ENCODE peak calls at places on chromosomes 6 and 20, in five cellular contexts. One of them, this sample, is unnamed.

GRCh38 chr6:15266423-15266996 is 20.6 kb downstream of the JARID2 start:
- DNase-seq in epithelial cell of esophagus: no peak
- DNase-seq in amniotic stem cell: no peak
- DNase-seq in breast epithelium: no peak
- DNase-seq in HCT116: no peak
- DNase-seq in this sample: no peak

GRCh38 chr6:35601331-35602132 is 87.2 kb downstream of the FKBP5 start:
- DNase-seq in amniotic stem cell: no peak
- DNase-seq in epithelial cell of esophagus: peak
- DNase-seq in HCT116: peak
- DNase-seq in breast epithelium: no peak
- DNase-seq in this sample: peak

GRCh38 chr6:40695114-40695513 is 108.0 kb upstream of the LRFN2 start:
- DNase-seq in amniotic stem cell: no peak
- DNase-seq in breast epithelium: no peak
- DNase-seq in HCT116: no peak
- DNase-seq in epithelial cell of esophagus: no peak
- DNase-seq in this sample: no peak

GRCh38 chr6:31114540-31114876 is at the start of gene PSORS1C1:
- DNase-seq in epithelial cell of esophagus: peak
- DNase-seq in amniotic stem cell: peak
- DNase-seq in HCT116: peak
- DNase-seq in breast epithelium: peak
- DNase-seq in this sample: no peak

GRCh38 chr20:53825282-53825681 is 231.6 kb upstream of the ZNF217 start:
- DNase-seq in breast epithelium: no peak
- DNase-seq in amniotic stem cell: no peak
- DNase-seq in epithelial cell of esophagus: no peak
- DNase-seq in HCT116: no peak
- DNase-seq in this sample: no peak

GRCh38 chr6:169005141-169005540 is 248.5 kb downstream of the THBS2 start:
- DNase-seq in amniotic stem cell: no peak
- DNase-seq in epithelial cell of esophagus: no peak
- DNase-seq in breast epithelium: no peak
- DNase-seq in HCT116: no peak
- DNase-seq in this sample: no peak

GRCh38 chr6:41723178-41723935 is 12.1 kb downstream of the TFEB start:
- DNase-seq in amniotic stem cell: peak
- DNase-seq in HCT116: no peak
- DNase-seq in epithelial cell of esophagus: peak
- DNase-seq in breast epithelium: no peak
- DNase-seq in this sample: no peak

GRCh38 chr20:44962483-44962882 is 2.3 kb upstream of the TOMM34 start:
- DNase-seq in epithelial cell of esophagus: peak
- DNase-seq in amniotic stem cell: no peak
- DNase-seq in breast epithelium: no peak
- DNase-seq in HCT116: no peak
- DNase-seq in this sample: no peak

GRCh38 chr6:128271527-128271926 is 248.9 kb downstream of the PTPRK start:
- DNase-seq in breast epithelium: no peak
- DNase-seq in epithelial cell of esophagus: no peak
- DNase-seq in amniotic stem cell: no peak
- DNase-seq in HCT116: no peak
- DNase-seq in this sample: no peak

GRCh38 chr6:37218061-37218460 is 39.5 kb upstream of the TBC1D22B start:
- DNase-seq in breast epithelium: no peak
- DNase-seq in amniotic stem cell: no peak
- DNase-seq in epithelial cell of esophagus: no peak
- DNase-seq in HCT116: no peak
- DNase-seq in this sample: no peak

GRCh38 chr20:19486448-19486847 is 271.6 kb upstream of the RIN2 start:
- DNase-seq in HCT116: no peak
- DNase-seq in breast epithelium: no peak
- DNase-seq in epithelial cell of esophagus: no peak
- DNase-seq in amniotic stem cell: no peak
- DNase-seq in this sample: no peak

GRCh38 chr6:130417951-130418350 is 52.1 kb downstream of the TMEM200A start:
- DNase-seq in breast epithelium: no peak
- DNase-seq in epithelial cell of esophagus: peak
- DNase-seq in amniotic stem cell: no peak
- DNase-seq in HCT116: no peak
- DNase-seq in this sample: no peak

GRCh38 chr20:6122111-6122872 is 538 bp downstream of the FERMT1 start:
- DNase-seq in amniotic stem cell: no peak
- DNase-seq in epithelial cell of esophagus: peak
- DNase-seq in breast epithelium: no peak
- DNase-seq in HCT116: no peak
- DNase-seq in this sample: no peak

GRCh38 chr6:33416386-33417126 is 1.4 kb downstream of the CUTA start:
- DNase-seq in breast epithelium: no peak
- DNase-seq in amniotic stem cell: no peak
- DNase-seq in epithelial cell of esophagus: no peak
- DNase-seq in HCT116: no peak
- DNase-seq in this sample: no peak

GRCh38 chr20:11922561-11922960 is 4.9 kb downstream of the BTBD3 start:
- DNase-seq in epithelial cell of esophagus: no peak
- DNase-seq in amniotic stem cell: no peak
- DNase-seq in breast epithelium: no peak
- DNase-seq in HCT116: no peak
- DNase-seq in this sample: no peak

GRCh38 chr20:62068997-62069396 is 3.3 kb upstream of the TAF4 start:
- DNase-seq in epithelial cell of esophagus: no peak
- DNase-seq in HCT116: no peak
- DNase-seq in breast epithelium: peak
- DNase-seq in amniotic stem cell: no peak
- DNase-seq in this sample: no peak

GRCh38 chr6:56528412-56528841 is 114.3 kb downstream of the DST start:
- DNase-seq in epithelial cell of esophagus: peak
- DNase-seq in breast epithelium: no peak
- DNase-seq in amniotic stem cell: peak
- DNase-seq in HCT116: no peak
- DNase-seq in this sample: no peak

GRCh38 chr6:72784071-72784470 is 162.2 kb downstream of the KCNQ5 start:
- DNase-seq in amniotic stem cell: no peak
- DNase-seq in breast epithelium: no peak
- DNase-seq in HCT116: no peak
- DNase-seq in epithelial cell of esophagus: peak
- DNase-seq in this sample: no peak

GRCh38 chr20:57469418-57470211 is 55.3 kb downstream of the CTCFL start:
- DNase-seq in epithelial cell of esophagus: no peak
- DNase-seq in breast epithelium: no peak
- DNase-seq in amniotic stem cell: no peak
- DNase-seq in HCT116: no peak
- DNase-seq in this sample: no peak

GRCh38 chr6:169654590-169655391 is 47.0 kb downstream of the WDR27 start:
- DNase-seq in amniotic stem cell: peak
- DNase-seq in HCT116: no peak
- DNase-seq in epithelial cell of esophagus: peak
- DNase-seq in breast epithelium: peak
- DNase-seq in this sample: peak

GRCh38 chr20:17442588-17442987 is 88.6 kb downstream of the BFSP1 start:
- DNase-seq in HCT116: peak
- DNase-seq in epithelial cell of esophagus: no peak
- DNase-seq in breast epithelium: no peak
- DNase-seq in amniotic stem cell: no peak
- DNase-seq in this sample: no peak

GRCh38 chr6:72974276-72974675 is 251.0 kb downstream of the KHDC1L start:
- DNase-seq in breast epithelium: no peak
- DNase-seq in epithelial cell of esophagus: no peak
- DNase-seq in amniotic stem cell: no peak
- DNase-seq in HCT116: no peak
- DNase-seq in this sample: no peak

GRCh38 chr6:110561016-110561396 is 84.6 kb upstream of the SLC22A16 start:
- DNase-seq in amniotic stem cell: no peak
- DNase-seq in HCT116: no peak
- DNase-seq in breast epithelium: no peak
- DNase-seq in epithelial cell of esophagus: no peak
- DNase-seq in this sample: no peak

GRCh38 chr20:50762435-50763201 is 31.2 kb downstream of the PARD6B start:
- DNase-seq in epithelial cell of esophagus: peak
- DNase-seq in amniotic stem cell: no peak
- DNase-seq in HCT116: no peak
- DNase-seq in breast epithelium: peak
- DNase-seq in this sample: no peak